ENCODE peak calls at places on chromosome 4, in eight cellular contexts. One of them, this sample, is unnamed.

GRCh38 chr4:338759-339097 is 1.1 kb downstream of the ZNF141 start:
- DNase-seq in activated gamma-delta T cell treated with Interleukin-2 at 50 U/mL for 16 hours: no peak
- DNase-seq in Ammon's horn: no peak
- DNase-seq in T-cell: no peak
- DNase-seq in H4: no peak
- DNase-seq in activated CD4-positive, alpha-beta T cell treated with anti-CD3 and anti-CD28 coated beads, Interleukin-2, amount 50 U/mL, for 1 hour: no peak
- DNase-seq in activated naive CD4-positive, alpha-beta T cell treated with anti-CD3 and anti-CD28 coated beads for 36 hours: no peak
- DNase-seq in GM03348: no peak
- DNase-seq in this sample: no peak

GRCh38 chr4:15455290-15455689 is 14.4 kb upstream of the CC2D2A start:
- DNase-seq in activated gamma-delta T cell treated with Interleukin-2 at 50 U/mL for 16 hours: no peak
- DNase-seq in Ammon's horn: no peak
- DNase-seq in T-cell: no peak
- DNase-seq in H4: no peak
- DNase-seq in activated CD4-positive, alpha-beta T cell treated with anti-CD3 and anti-CD28 coated beads, Interleukin-2, amount 50 U/mL, for 1 hour: no peak
- DNase-seq in activated naive CD4-positive, alpha-beta T cell treated with anti-CD3 and anti-CD28 coated beads for 36 hours: no peak
- DNase-seq in GM03348: peak
- DNase-seq in this sample: no peak

GRCh38 chr4:176548571-176548970 is 228.8 kb downstream of the SPCS3 start:
- DNase-seq in activated gamma-delta T cell treated with Interleukin-2 at 50 U/mL for 16 hours: no peak
- DNase-seq in Ammon's horn: no peak
- DNase-seq in T-cell: no peak
- DNase-seq in H4: peak
- DNase-seq in activated CD4-positive, alpha-beta T cell treated with anti-CD3 and anti-CD28 coated beads, Interleukin-2, amount 50 U/mL, for 1 hour: no peak
- DNase-seq in activated naive CD4-positive, alpha-beta T cell treated with anti-CD3 and anti-CD28 coated beads for 36 hours: no peak
- DNase-seq in GM03348: peak
- DNase-seq in this sample: no peak

GRCh38 chr4:78937837-78938236 is 1.4 kb downstream of the PAQR3 start:
- DNase-seq in activated gamma-delta T cell treated with Interleukin-2 at 50 U/mL for 16 hours: no peak
- DNase-seq in Ammon's horn: no peak
- DNase-seq in T-cell: no peak
- DNase-seq in H4: no peak
- DNase-seq in activated CD4-positive, alpha-beta T cell treated with anti-CD3 and anti-CD28 coated beads, Interleukin-2, amount 50 U/mL, for 1 hour: no peak
- DNase-seq in activated naive CD4-positive, alpha-beta T cell treated with anti-CD3 and anti-CD28 coated beads for 36 hours: no peak
- DNase-seq in GM03348: no peak
- DNase-seq in this sample: no peak

GRCh38 chr4:176156656-176157055 is 38.7 kb downstream of the SPATA4 start:
- DNase-seq in activated gamma-delta T cell treated with Interleukin-2 at 50 U/mL for 16 hours: no peak
- DNase-seq in Ammon's horn: no peak
- DNase-seq in T-cell: no peak
- DNase-seq in H4: peak
- DNase-seq in activated CD4-positive, alpha-beta T cell treated with anti-CD3 and anti-CD28 coated beads, Interleukin-2, amount 50 U/mL, for 1 hour: no peak
- DNase-seq in activated naive CD4-positive, alpha-beta T cell treated with anti-CD3 and anti-CD28 coated beads for 36 hours: no peak
- DNase-seq in GM03348: peak
- DNase-seq in this sample: no peak

GRCh38 chr4:93232883-93233282 is 595.7 kb upstream of the ATOH1 start:
- DNase-seq in activated gamma-delta T cell treated with Interleukin-2 at 50 U/mL for 16 hours: no peak
- DNase-seq in Ammon's horn: no peak
- DNase-seq in T-cell: no peak
- DNase-seq in H4: no peak
- DNase-seq in activated CD4-positive, alpha-beta T cell treated with anti-CD3 and anti-CD28 coated beads, Interleukin-2, amount 50 U/mL, for 1 hour: no peak
- DNase-seq in activated naive CD4-positive, alpha-beta T cell treated with anti-CD3 and anti-CD28 coated beads for 36 hours: no peak
- DNase-seq in GM03348: no peak
- DNase-seq in this sample: no peak

GRCh38 chr4:67573193-67573592 is 14.7 kb downstream of the STAP1 start:
- DNase-seq in activated gamma-delta T cell treated with Interleukin-2 at 50 U/mL for 16 hours: no peak
- DNase-seq in Ammon's horn: no peak
- DNase-seq in T-cell: no peak
- DNase-seq in H4: no peak
- DNase-seq in activated CD4-positive, alpha-beta T cell treated with anti-CD3 and anti-CD28 coated beads, Interleukin-2, amount 50 U/mL, for 1 hour: no peak
- DNase-seq in activated naive CD4-positive, alpha-beta T cell treated with anti-CD3 and anti-CD28 coated beads for 36 hours: no peak
- DNase-seq in GM03348: no peak
- DNase-seq in this sample: no peak

GRCh38 chr4:137956256-137956655 is 285.9 kb downstream of the SLC7A11 start:
- DNase-seq in activated gamma-delta T cell treated with Interleukin-2 at 50 U/mL for 16 hours: no peak
- DNase-seq in Ammon's horn: no peak
- DNase-seq in T-cell: no peak
- DNase-seq in H4: no peak
- DNase-seq in activated CD4-positive, alpha-beta T cell treated with anti-CD3 and anti-CD28 coated beads, Interleukin-2, amount 50 U/mL, for 1 hour: no peak
- DNase-seq in activated naive CD4-positive, alpha-beta T cell treated with anti-CD3 and anti-CD28 coated beads for 36 hours: no peak
- DNase-seq in GM03348: no peak
- DNase-seq in this sample: no peak

GRCh38 chr4:172270421-172270820 is 457.2 kb downstream of the GALNTL6 start:
- DNase-seq in activated gamma-delta T cell treated with Interleukin-2 at 50 U/mL for 16 hours: no peak
- DNase-seq in Ammon's horn: no peak
- DNase-seq in T-cell: no peak
- DNase-seq in H4: no peak
- DNase-seq in activated CD4-positive, alpha-beta T cell treated with anti-CD3 and anti-CD28 coated beads, Interleukin-2, amount 50 U/mL, for 1 hour: no peak
- DNase-seq in activated naive CD4-positive, alpha-beta T cell treated with anti-CD3 and anti-CD28 coated beads for 36 hours: no peak
- DNase-seq in GM03348: no peak
- DNase-seq in this sample: no peak

GRCh38 chr4:121448231-121448630 is 67.4 kb upstream of the QRFPR start:
- DNase-seq in activated gamma-delta T cell treated with Interleukin-2 at 50 U/mL for 16 hours: no peak
- DNase-seq in Ammon's horn: no peak
- DNase-seq in T-cell: no peak
- DNase-seq in H4: no peak
- DNase-seq in activated CD4-positive, alpha-beta T cell treated with anti-CD3 and anti-CD28 coated beads, Interleukin-2, amount 50 U/mL, for 1 hour: no peak
- DNase-seq in activated naive CD4-positive, alpha-beta T cell treated with anti-CD3 and anti-CD28 coated beads for 36 hours: no peak
- DNase-seq in GM03348: no peak
- DNase-seq in this sample: no peak

GRCh38 chr4:25710637-25711036 is 55.0 kb downstream of the SLC34A2 start:
- DNase-seq in activated gamma-delta T cell treated with Interleukin-2 at 50 U/mL for 16 hours: no peak
- DNase-seq in Ammon's horn: no peak
- DNase-seq in T-cell: no peak
- DNase-seq in H4: no peak
- DNase-seq in activated CD4-positive, alpha-beta T cell treated with anti-CD3 and anti-CD28 coated beads, Interleukin-2, amount 50 U/mL, for 1 hour: no peak
- DNase-seq in activated naive CD4-positive, alpha-beta T cell treated with anti-CD3 and anti-CD28 coated beads for 36 hours: no peak
- DNase-seq in GM03348: no peak
- DNase-seq in this sample: no peak

GRCh38 chr4:174524242-174524641 is 2.0 kb upstream of the HPGD start:
- DNase-seq in activated gamma-delta T cell treated with Interleukin-2 at 50 U/mL for 16 hours: no peak
- DNase-seq in Ammon's horn: no peak
- DNase-seq in T-cell: no peak
- DNase-seq in H4: no peak
- DNase-seq in activated CD4-positive, alpha-beta T cell treated with anti-CD3 and anti-CD28 coated beads, Interleukin-2, amount 50 U/mL, for 1 hour: no peak
- DNase-seq in activated naive CD4-positive, alpha-beta T cell treated with anti-CD3 and anti-CD28 coated beads for 36 hours: no peak
- DNase-seq in GM03348: no peak
- DNase-seq in this sample: no peak

GRCh38 chr4:26822546-26822945 is 38.1 kb upstream of the STIM2 start:
- DNase-seq in activated gamma-delta T cell treated with Interleukin-2 at 50 U/mL for 16 hours: no peak
- DNase-seq in Ammon's horn: no peak
- DNase-seq in T-cell: no peak
- DNase-seq in H4: no peak
- DNase-seq in activated CD4-positive, alpha-beta T cell treated with anti-CD3 and anti-CD28 coated beads, Interleukin-2, amount 50 U/mL, for 1 hour: no peak
- DNase-seq in activated naive CD4-positive, alpha-beta T cell treated with anti-CD3 and anti-CD28 coated beads for 36 hours: peak
- DNase-seq in GM03348: no peak
- DNase-seq in this sample: no peak

GRCh38 chr4:138090145-138090917 is 151.8 kb downstream of the SLC7A11 start:
- DNase-seq in activated gamma-delta T cell treated with Interleukin-2 at 50 U/mL for 16 hours: no peak
- DNase-seq in Ammon's horn: peak
- DNase-seq in T-cell: no peak
- DNase-seq in H4: peak
- DNase-seq in activated CD4-positive, alpha-beta T cell treated with anti-CD3 and anti-CD28 coated beads, Interleukin-2, amount 50 U/mL, for 1 hour: no peak
- DNase-seq in activated naive CD4-positive, alpha-beta T cell treated with anti-CD3 and anti-CD28 coated beads for 36 hours: peak
- DNase-seq in GM03348: peak
- DNase-seq in this sample: no peak

GRCh38 chr4:140256335-140256734 is 102.4 kb upstream of the MAML3 start:
- DNase-seq in activated gamma-delta T cell treated with Interleukin-2 at 50 U/mL for 16 hours: no peak
- DNase-seq in Ammon's horn: no peak
- DNase-seq in T-cell: no peak
- DNase-seq in H4: no peak
- DNase-seq in activated CD4-positive, alpha-beta T cell treated with anti-CD3 and anti-CD28 coated beads, Interleukin-2, amount 50 U/mL, for 1 hour: no peak
- DNase-seq in activated naive CD4-positive, alpha-beta T cell treated with anti-CD3 and anti-CD28 coated beads for 36 hours: peak
- DNase-seq in GM03348: peak
- DNase-seq in this sample: no peak

GRCh38 chr4:124030038-124030638 is 633.5 kb downstream of the SPRY1 start:
- DNase-seq in activated gamma-delta T cell treated with Interleukin-2 at 50 U/mL for 16 hours: no peak
- DNase-seq in Ammon's horn: no peak
- DNase-seq in T-cell: no peak
- DNase-seq in H4: no peak
- DNase-seq in activated CD4-positive, alpha-beta T cell treated with anti-CD3 and anti-CD28 coated beads, Interleukin-2, amount 50 U/mL, for 1 hour: no peak
- DNase-seq in activated naive CD4-positive, alpha-beta T cell treated with anti-CD3 and anti-CD28 coated beads for 36 hours: no peak
- DNase-seq in GM03348: peak
- DNase-seq in this sample: no peak

GRCh38 chr4:79050521-79050880 is 111.3 kb upstream of the PAQR3 start:
- DNase-seq in activated gamma-delta T cell treated with Interleukin-2 at 50 U/mL for 16 hours: no peak
- DNase-seq in Ammon's horn: peak
- DNase-seq in T-cell: no peak
- DNase-seq in H4: no peak
- DNase-seq in activated CD4-positive, alpha-beta T cell treated with anti-CD3 and anti-CD28 coated beads, Interleukin-2, amount 50 U/mL, for 1 hour: no peak
- DNase-seq in activated naive CD4-positive, alpha-beta T cell treated with anti-CD3 and anti-CD28 coated beads for 36 hours: no peak
- DNase-seq in GM03348: no peak
- DNase-seq in this sample: no peak

GRCh38 chr4:154622598-154622997 is 10.1 kb upstream of the FGG start:
- DNase-seq in activated gamma-delta T cell treated with Interleukin-2 at 50 U/mL for 16 hours: no peak
- DNase-seq in Ammon's horn: peak
- DNase-seq in T-cell: no peak
- DNase-seq in H4: peak
- DNase-seq in activated CD4-positive, alpha-beta T cell treated with anti-CD3 and anti-CD28 coated beads, Interleukin-2, amount 50 U/mL, for 1 hour: no peak
- DNase-seq in activated naive CD4-positive, alpha-beta T cell treated with anti-CD3 and anti-CD28 coated beads for 36 hours: peak
- DNase-seq in GM03348: peak
- DNase-seq in this sample: peak

GRCh38 chr4:84499065-84499982 is at the start of gene NKX6-1:
- DNase-seq in activated gamma-delta T cell treated with Interleukin-2 at 50 U/mL for 16 hours: no peak
- DNase-seq in Ammon's horn: peak
- DNase-seq in T-cell: no peak
- DNase-seq in H4: peak
- DNase-seq in activated CD4-positive, alpha-beta T cell treated with anti-CD3 and anti-CD28 coated beads, Interleukin-2, amount 50 U/mL, for 1 hour: no peak
- DNase-seq in activated naive CD4-positive, alpha-beta T cell treated with anti-CD3 and anti-CD28 coated beads for 36 hours: no peak
- DNase-seq in GM03348: peak
- DNase-seq in this sample: peak

GRCh38 chr4:113327513-113327912 is 278.1 kb downstream of the ANK2 start:
- DNase-seq in activated gamma-delta T cell treated with Interleukin-2 at 50 U/mL for 16 hours: no peak
- DNase-seq in Ammon's horn: peak
- DNase-seq in T-cell: no peak
- DNase-seq in H4: peak
- DNase-seq in activated CD4-positive, alpha-beta T cell treated with anti-CD3 and anti-CD28 coated beads, Interleukin-2, amount 50 U/mL, for 1 hour: no peak
- DNase-seq in activated naive CD4-positive, alpha-beta T cell treated with anti-CD3 and anti-CD28 coated beads for 36 hours: no peak
- DNase-seq in GM03348: no peak
- DNase-seq in this sample: peak

GRCh38 chr4:140188975-140189374 is 35.0 kb upstream of the MAML3 start:
- DNase-seq in activated gamma-delta T cell treated with Interleukin-2 at 50 U/mL for 16 hours: no peak
- DNase-seq in Ammon's horn: no peak
- DNase-seq in T-cell: no peak
- DNase-seq in H4: no peak
- DNase-seq in activated CD4-positive, alpha-beta T cell treated with anti-CD3 and anti-CD28 coated beads, Interleukin-2, amount 50 U/mL, for 1 hour: no peak
- DNase-seq in activated naive CD4-positive, alpha-beta T cell treated with anti-CD3 and anti-CD28 coated beads for 36 hours: no peak
- DNase-seq in GM03348: peak
- DNase-seq in this sample: peak

GRCh38 chr4:74624351-74625151 is 169.8 kb downstream of the BTC start:
- DNase-seq in activated gamma-delta T cell treated with Interleukin-2 at 50 U/mL for 16 hours: no peak
- DNase-seq in Ammon's horn: no peak
- DNase-seq in T-cell: no peak
- DNase-seq in H4: peak
- DNase-seq in activated CD4-positive, alpha-beta T cell treated with anti-CD3 and anti-CD28 coated beads, Interleukin-2, amount 50 U/mL, for 1 hour: no peak
- DNase-seq in activated naive CD4-positive, alpha-beta T cell treated with anti-CD3 and anti-CD28 coated beads for 36 hours: no peak
- DNase-seq in GM03348: peak
- DNase-seq in this sample: peak

GRCh38 chr4:184534511-184535391 is 60.4 kb upstream of the IRF2 start:
- DNase-seq in activated gamma-delta T cell treated with Interleukin-2 at 50 U/mL for 16 hours: no peak
- DNase-seq in Ammon's horn: no peak
- DNase-seq in T-cell: no peak
- DNase-seq in H4: no peak
- DNase-seq in activated CD4-positive, alpha-beta T cell treated with anti-CD3 and anti-CD28 coated beads, Interleukin-2, amount 50 U/mL, for 1 hour: no peak
- DNase-seq in activated naive CD4-positive, alpha-beta T cell treated with anti-CD3 and anti-CD28 coated beads for 36 hours: no peak
- DNase-seq in GM03348: peak
- DNase-seq in this sample: no peak

GRCh38 chr4:188008377-188008776 is 12.8 kb downstream of the ZFP42 start:
- DNase-seq in activated gamma-delta T cell treated with Interleukin-2 at 50 U/mL for 16 hours: no peak
- DNase-seq in Ammon's horn: no peak
- DNase-seq in T-cell: no peak
- DNase-seq in H4: peak
- DNase-seq in activated CD4-positive, alpha-beta T cell treated with anti-CD3 and anti-CD28 coated beads, Interleukin-2, amount 50 U/mL, for 1 hour: no peak
- DNase-seq in activated naive CD4-positive, alpha-beta T cell treated with anti-CD3 and anti-CD28 coated beads for 36 hours: no peak
- DNase-seq in GM03348: peak
- DNase-seq in this sample: no peak